ENCODE peak calls at places on chromosomes 16 and 17, in five cellular contexts. F, H, N, Y and K are unnamed samples.

GRCh38 chr17:73491648-73492047 is 152.6 kb downstream of the SDK2 start:
- DNase-seq in H (no peak), Y (no peak), N (no peak), F (no peak), K (no peak)

GRCh38 chr16:59697236-59697635 is 963.1 kb upstream of the GOT2 start:
- DNase-seq in F (no peak), H (no peak), N (no peak), Y (no peak), K (no peak)

GRCh38 chr16:2514333-2515179 is 804 bp downstream of the ATP6V0C start:
- DNase-seq in Y (peak; percentile 60), F (no peak), H (peak; percentile 85), N (no peak), K (no peak)

GRCh38 chr16:23962001-23962400 is 126.2 kb downstream of the PRKCB start:
- DNase-seq in F (no peak), N (no peak), Y (no peak), H (no peak), K (no peak)

GRCh38 chr17:7296189-7296861 is 1.9 kb upstream of the YBX2 start:
- DNase-seq in F (peak; percentile 78), H (peak; percentile 91), N (peak; percentile 89), Y (peak; percentile 69), K (peak; percentile 95)

GRCh38 chr16:11793840-11794239 is 3.2 kb downstream of the ZC3H7A start:
- DNase-seq in Y (no peak), N (no peak), F (no peak), H (peak; percentile 40), K (no peak)

GRCh38 chr17:38893612-38894011 is 23.8 kb downstream of the LASP1 start:
- DNase-seq in N (peak; percentile 63), H (peak; percentile 77), F (no peak), Y (peak; percentile 32), K (no peak)

GRCh38 chr17:67032382-67032781 is 12.0 kb upstream of the CACNG1 start:
- DNase-seq in Y (no peak), F (no peak), H (no peak), N (no peak), K (no peak)

GRCh38 chr16:87806608-87807546 is 41.1 kb upstream of the KLHDC4 start:
- DNase-seq in N (peak; percentile 26), Y (peak; percentile 76), F (no peak), H (peak; percentile 74), K (peak; percentile 77)

GRCh38 chr17:29615048-29615385 is 7.7 kb downstream of the CORO6 start:
- DNase-seq in H (peak; percentile 75), Y (peak; percentile 61), F (no peak), N (no peak), K (no peak)

GRCh38 chr17:42535400-42536047 is 517 bp upstream of the NAGLU start:
- DNase-seq in Y (no peak), H (no peak), N (no peak), F (no peak), K (no peak)

GRCh38 chr17:76506408-76507328 is 5.4 kb upstream of the RHBDF2 start:
- DNase-seq in H (peak; percentile 89), N (peak; percentile 82), Y (peak; percentile 88), F (peak; percentile 77), K (peak; percentile 68)

GRCh38 chr16:27313422-27314160 is at the start of gene IL4R:
- DNase-seq in N (peak; percentile 81), F (peak; percentile 75), Y (peak; percentile 60), H (peak; percentile 95), K (peak; percentile 79)

GRCh38 chr16:27729516-27730304 is 179.8 kb downstream of the KATNIP start:
- DNase-seq in F (no peak), Y (no peak), H (no peak), N (peak; percentile 32), K (no peak)

GRCh38 chr16:88921603-88921995 is 55.1 kb upstream of the PABPN1L start:
- DNase-seq in F (no peak), Y (no peak), H (no peak), N (no peak), K (no peak)

GRCh38 chr16:83996481-83997252 is 28.6 kb downstream of the NECAB2 start:
- DNase-seq in N (no peak), H (no peak), F (no peak), Y (no peak), K (no peak)

GRCh38 chr16:80203821-80204220 is 337.0 kb upstream of the DYNLRB2 start:
- DNase-seq in F (no peak), H (no peak), N (no peak), Y (no peak), K (no peak)

GRCh38 chr16:3652373-3653037 is 2.0 kb upstream of the DNASE1 start:
- DNase-seq in F (no peak), Y (no peak), H (peak; percentile 44), N (peak; percentile 9), K (no peak)

GRCh38 chr17:45391291-45391690 is 41.4 kb downstream of the ARHGAP27 start:
- DNase-seq in N (no peak), Y (no peak), F (no peak), H (no peak), K (no peak)

GRCh38 chr16:89951509-89951908 is 3.0 kb downstream of the DEF8 start:
- DNase-seq in H (no peak), N (no peak), Y (no peak), F (no peak), K (no peak)

GRCh38 chr16:20262248-20262647 is 65.1 kb downstream of the GP2 start:
- DNase-seq in F (no peak), N (no peak), H (no peak), Y (no peak), K (no peak)

GRCh38 chr17:1598399-1599095 is 30.1 kb downstream of the SLC43A2 start:
- DNase-seq in Y (no peak), H (no peak), F (no peak), N (no peak), K (no peak)

DNA sequence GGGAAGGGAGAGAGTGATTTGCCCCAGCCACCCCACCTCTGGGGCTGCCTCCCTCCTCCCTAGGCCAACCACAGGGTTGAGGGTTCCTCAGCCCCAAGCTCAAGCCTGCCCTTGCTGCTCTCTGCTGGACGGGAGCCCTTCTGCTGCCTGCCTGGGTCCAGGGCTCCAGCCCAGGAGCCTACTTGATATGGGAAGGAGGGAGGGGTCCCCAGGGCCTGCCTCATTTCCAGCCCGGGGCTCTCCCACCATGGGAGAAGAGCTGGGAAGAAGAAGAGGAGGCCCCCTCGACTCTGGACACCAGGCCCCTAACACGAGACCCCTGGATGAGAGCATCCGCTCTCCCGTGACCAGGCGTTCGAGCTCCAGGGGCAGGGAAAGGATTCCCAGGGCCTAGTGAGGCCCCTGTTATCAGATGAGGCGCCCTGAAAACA is 726 bp downstream of the SLC16A5 start:
- DNase-seq in Y (no peak), F (no peak), N (no peak), H (no peak), K (no peak)
- TF ChIP-seq CTCF in Y (no peak), F (no peak), N (no peak), H (no peak), K (no peak)

DNA sequence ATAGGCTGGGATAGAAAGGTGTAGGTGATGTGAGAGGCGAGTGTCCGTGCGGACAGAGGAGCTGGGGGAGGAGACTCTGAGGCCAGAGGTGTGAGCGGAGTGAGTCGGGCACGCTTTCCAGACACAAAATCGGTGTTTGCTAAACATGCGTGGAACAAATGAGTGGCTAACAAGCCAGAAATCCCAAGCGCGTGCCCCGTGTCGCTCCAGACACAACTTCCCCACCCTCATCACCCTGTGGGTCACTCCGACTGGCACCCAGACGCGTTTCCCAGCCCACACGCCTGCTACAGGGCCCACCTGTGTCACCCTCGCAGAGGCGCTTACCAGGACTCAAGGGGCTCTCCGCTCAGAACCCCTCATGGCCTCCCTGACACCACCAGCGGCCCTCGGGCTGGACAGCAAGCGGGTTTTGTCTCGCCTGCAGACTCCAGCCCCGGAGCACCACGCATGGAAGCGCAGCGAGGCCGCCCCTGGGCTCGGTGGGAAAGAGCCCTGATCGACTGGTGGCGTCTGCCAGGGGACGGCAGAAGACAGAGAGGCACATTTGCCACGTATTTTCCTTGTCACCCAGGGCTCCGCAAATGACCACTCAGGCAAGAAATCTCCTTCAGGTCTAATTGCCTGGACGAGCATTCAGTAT is 6.0 kb upstream of the RPH3AL start:
- DNase-seq in H (peak; percentile 61), N (no peak), F (no peak), Y (no peak), K (no peak)
- H3K27ac ChIP-seq in H (no peak overlapping the region), N (no peak overlapping the region), F (no peak overlapping the region), Y (no peak overlapping the region), K (no peak overlapping the region)

GRCh38 chr16:31880322-31880979 is 6.8 kb downstream of the ZNF267 start:
- DNase-seq in F (no peak), H (no peak), Y (no peak), N (peak; percentile 59), K (no peak)

GRCh38 chr16:31888735-31889134 is 15.1 kb downstream of the ZNF267 start:
- DNase-seq in H (no peak), N (no peak), F (no peak), Y (no peak), K (no peak)

DNA sequence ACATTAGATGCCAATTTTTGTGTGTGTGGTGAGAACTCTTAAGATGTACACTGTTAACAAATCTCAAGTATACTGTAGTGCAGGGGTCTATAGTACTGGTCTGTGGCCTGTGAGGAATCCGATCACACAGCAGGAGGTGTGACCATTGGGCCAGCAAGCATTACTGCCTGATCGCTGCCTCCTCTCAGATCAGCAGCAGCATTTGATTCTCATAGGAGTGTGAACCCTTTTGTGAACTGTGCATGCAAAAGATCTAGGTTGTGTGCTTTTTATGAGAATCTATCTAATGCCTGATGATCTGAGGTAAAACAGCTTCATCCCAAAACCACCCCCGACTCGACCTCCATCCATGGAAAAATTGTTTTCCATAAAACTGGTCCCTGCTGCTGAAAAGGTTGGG is 12.6 kb downstream of the ZNF267 start:
- DNase-seq in F (no peak), N (no peak), H (no peak), Y (no peak), K (no peak)
- H3K9me3 ChIP-seq in F (no peaks in the 10 kb centered on the region), N (no peaks in the 10 kb centered on the region), H (peaks cover 1% of the 10 kb centered on the region), Y (no peaks in the 10 kb centered on the region), K (no peaks in the 10 kb centered on the region)

GRCh38 chr17:16287563-16288027 is 65.7 kb downstream of the CENPV start:
- DNase-seq in H (no peak), Y (peak; percentile 38), N (no peak), F (peak; percentile 23), K (no peak)

GRCh38 chr17:16288860-16289571 is 64.3 kb downstream of the CENPV start:
- DNase-seq in H (no peak), N (no peak), F (no peak), Y (no peak), K (no peak)

GRCh38 chr17:16285646-16286008 is 67.6 kb downstream of the CENPV start:
- DNase-seq in H (no peak), Y (no peak), N (no peak), F (no peak), K (no peak)

GRCh38 chr17:16286009-16286946 is 67.0 kb downstream of the CENPV start:
- DNase-seq in F (peak; percentile 92), N (peak; percentile 96), Y (peak; percentile 87), H (peak; percentile 88), K (peak; percentile 74)

GRCh38 chr17:16286947-16287562 is 66.2 kb downstream of the CENPV start:
- DNase-seq in H (no peak), Y (peak; percentile 79), F (peak; percentile 26), N (no peak), K (no peak)
- TF ChIP-seq CTCF in H (peak; percentile 7), Y (no peak), F (no peak), N (no peak), K (no peak)

GRCh38 chr17:44004077-44004760 is at the start of gene NAGS:
- DNase-seq in N (no peak), Y (no peak), F (no peak), H (peak; percentile 85), K (no peak)
- H3K27ac ChIP-seq in N (peak within 1 kb of the TSS; percentile 32), Y (peak within 1 kb of the TSS; percentile 83), F (no peak within 1 kb of the TSS), H (peak within 1 kb of the TSS; percentile 58), K (no peak within 1 kb of the TSS)

GRCh38 chr16:35409503-35409902 is 1950.1 kb downstream of the TP53TG3F start:
- DNase-seq in Y (no peak), H (no peak), N (no peak), F (no peak), K (no peak)
- H3K9me3 ChIP-seq in Y (no peaks in the 10 kb centered on the region), H (no peaks in the 10 kb centered on the region), N (no peaks in the 10 kb centered on the region), F (no peaks in the 10 kb centered on the region), K (no peaks in the 10 kb centered on the region)